ENCODE peak calls at places on chromosomes 16 and 17, in five cellular contexts. Q is CD8-positive, alpha-beta memory T cell; N is NCI-H1694; G is tibial artery; Y is AG09319. A is an unnamed sample.

GRCh38 chr16:8763899-8764298 is 33.5 kb downstream of the TMEM186 start:
- DNase-seq in N (no peak), Q (no peak), G (no peak), Y (no peak), A (no peak)

GRCh38 chr17:78665952-78666920 is 89.0 kb upstream of the DNAH17 start:
- DNase-seq in N (no peak), Y (no peak), G (peak), Q (peak), A (peak)

GRCh38 chr17:40450175-40450574 is 6.9 kb downstream of the IGFBP4 start:
- DNase-seq in G (no peak), N (no peak), Y (no peak), Q (peak), A (no peak)

GRCh38 chr17:3043737-3044365 is 19.6 kb downstream of the OR1D5 start:
- DNase-seq in G (no peak), Q (no peak), N (no peak), Y (no peak), A (no peak)

GRCh38 chr17:33124871-33125551 is 133.4 kb downstream of the SPACA3 start:
- DNase-seq in N (no peak), G (no peak), Q (no peak), Y (no peak), A (no peak)

GRCh38 chr16:11781773-11782172 is 15.3 kb downstream of the ZC3H7A start:
- DNase-seq in Y (no peak), N (peak), G (no peak), Q (no peak), A (no peak)

GRCh38 chr17:15307686-15308085 is 33.7 kb downstream of the TEKT3 start:
- DNase-seq in G (no peak), Q (no peak), Y (no peak), N (no peak), A (no peak)

GRCh38 chr17:1882836-1883235 is 53.0 kb downstream of the RPA1 start:
- DNase-seq in Q (no peak), Y (no peak), G (no peak), N (no peak), A (no peak)

GRCh38 chr16:89187337-89188063 is 12.8 kb downstream of the SLC22A31 start:
- DNase-seq in Y (no peak), Q (no peak), N (no peak), G (no peak), A (peak)

GRCh38 chr16:77276686-77277085 is 77.5 kb downstream of the SYCE1L start:
- DNase-seq in Q (no peak), G (no peak), N (no peak), Y (no peak), A (no peak)

GRCh38 chr17:50268632-50269287 is 5.5 kb upstream of the TMEM92 start:
- DNase-seq in Y (no peak), Q (no peak), G (no peak), N (no peak), A (peak)

GRCh38 chr17:73338050-73338491 is 26.3 kb upstream of the CDC42EP4 start:
- DNase-seq in Y (no peak), N (no peak), G (peak), Q (no peak), A (no peak)

GRCh38 chr17:38428643-38429371 is 543 bp downstream of the ARHGAP23 start:
- DNase-seq in Q (peak), Y (no peak), N (no peak), G (peak), A (no peak)

GRCh38 chr17:47847341-47848197 is 3.4 kb downstream of the SP6 start:
- DNase-seq in N (no peak), Y (no peak), Q (no peak), G (no peak), A (no peak)

GRCh38 chr17:67452681-67453554 is 75.8 kb downstream of the PITPNC1 start:
- DNase-seq in G (no peak), Y (no peak), Q (no peak), N (no peak), A (no peak)

GRCh38 chr17:69357701-69358100 is 30.8 kb upstream of the ABCA5 start:
- DNase-seq in G (no peak), N (peak), Y (no peak), Q (no peak), A (no peak)

GRCh38 chr17:15662726-15663125 is 21.4 kb downstream of the TRIM16 start:
- DNase-seq in Q (no peak), G (no peak), N (no peak), Y (no peak), A (no peak)

GRCh38 chr17:79043931-79044320 is 20.0 kb downstream of the C1QTNF1 start:
- DNase-seq in Q (no peak), Y (no peak), N (no peak), G (no peak), A (no peak)

GRCh38 chr16:85554791-85555548 is 58.2 kb upstream of the GSE1 start:
- DNase-seq in G (peak), N (no peak), Y (no peak), Q (peak), A (no peak)

GRCh38 chr17:68057531-68057952 is 22.0 kb downstream of the KPNA2 start:
- DNase-seq in Y (no peak), Q (peak), N (peak), G (no peak), A (no peak)

GRCh38 chr17:10792156-10792555 is 11.7 kb downstream of the TMEM238L start:
- DNase-seq in Q (no peak), Y (no peak), G (no peak), N (no peak), A (peak)

GRCh38 chr17:15908378-15908777 is 36.6 kb upstream of the ADORA2B start:
- DNase-seq in G (no peak), Y (no peak), Q (no peak), N (no peak), A (no peak)

GRCh38 chr16:88569985-88570690 is at the start of gene ZC3H18:
- DNase-seq in G (peak), N (peak), Q (peak), Y (peak), A (peak)

GRCh38 chr17:54864636-54865420 is 35.8 kb upstream of the TOM1L1 start:
- DNase-seq in N (no peak), Y (no peak), Q (no peak), G (no peak), A (no peak)

GRCh38 chr16:27284865-27285675 is 16.5 kb upstream of the NSMCE1 start:
- DNase-seq in Y (no peak), Q (no peak), N (no peak), G (no peak), A (no peak)

GRCh38 chr16:29943846-29944669 is 17.8 kb upstream of the TMEM219 start:
- DNase-seq in Y (peak), G (peak), Q (no peak), N (no peak), A (no peak)

GRCh38 chr16:30005341-30006094 is 5.3 kb downstream of the DOC2A start:
- DNase-seq in Y (peak), G (no peak), N (peak), Q (peak), A (no peak)

GRCh38 chr16:81482329-81483063 is 37.9 kb downstream of the CMIP start:
- DNase-seq in N (no peak), Q (no peak), Y (no peak), G (no peak), A (no peak)

GRCh38 chr17:28641579-28641978 is 3.4 kb downstream of the BLTP2 start:
- DNase-seq in N (no peak), Q (no peak), G (no peak), Y (no peak), A (no peak)

GRCh38 chr16:59478806-59479205 is 744.7 kb upstream of the GOT2 start:
- DNase-seq in Y (peak), Q (no peak), G (no peak), N (no peak), A (no peak)

GRCh38 chr16:56233795-56234566 is 42.7 kb downstream of the GNAO1 start:
- DNase-seq in G (no peak), Q (no peak), Y (no peak), N (no peak), A (no peak)

GRCh38 chr17:60315650-60316049 is 76.3 kb downstream of the USP32 start:
- DNase-seq in Y (no peak), N (no peak), Q (no peak), G (no peak), A (no peak)

GRCh38 chr16:56257260-56257659 is 66.0 kb downstream of the GNAO1 start:
- DNase-seq in Y (no peak), G (peak), Q (no peak), N (no peak), A (no peak)

GRCh38 chr16:9612267-9612666 is 520.8 kb downstream of the HAPSTR1 start:
- DNase-seq in G (no peak), Q (no peak), N (no peak), Y (no peak), A (no peak)

GRCh38 chr17:80361495-80362220 is 53.3 kb upstream of the ENDOV start:
- DNase-seq in Q (no peak), G (peak), N (no peak), Y (no peak), A (no peak)

GRCh38 chr16:55384848-55385247 is 60.8 kb downstream of the IRX6 start:
- DNase-seq in Y (no peak), N (no peak), G (no peak), Q (no peak), A (no peak)

GRCh38 chr16:85757341-85757822 is 6.5 kb upstream of the C16orf74 start:
- DNase-seq in Y (peak), Q (no peak), N (no peak), G (no peak), A (no peak)

GRCh38 chr17:1873418-1873817 is 43.6 kb downstream of the RPA1 start:
- DNase-seq in G (no peak), Q (no peak), Y (no peak), N (no peak), A (no peak)

GRCh38 chr17:8377422-8377821 is 918 bp upstream of the KRABD2 start:
- DNase-seq in Y (no peak), N (no peak), G (no peak), Q (no peak), A (no peak)

A was measured in CD14-positive monocyte.